ENCODE peak calls at places on chromosomes 3 and 15, in ten cellular contexts. R, D, P, S, F, C, I, J, K and N are unnamed samples.

GRCh38 chr3:25191703-25192102 is 236.4 kb upstream of the RARB start:
- DNase-seq in R (no peak), D (no peak), P (no peak), S (no peak), F (no peak), C (peak), I (no peak), J (no peak), K (peak), N (no peak)

GRCh38 chr15:99706557-99707303 is 26.5 kb downstream of the LYSMD4 start:
- DNase-seq in R (no peak), D (peak), P (no peak), S (no peak), F (no peak), C (peak), I (no peak), J (no peak), K (no peak), N (no peak)

GRCh38 chr3:101870138-101870537 is 20.8 kb downstream of the NFKBIZ start:
- DNase-seq in R (no peak), D (no peak), P (no peak), S (no peak), F (no peak), C (no peak), I (no peak), J (no peak), K (no peak), N (no peak)

GRCh38 chr15:66477011-66477410 is 20.6 kb downstream of the SNAPC5 start:
- DNase-seq in R (no peak), D (no peak), P (no peak), S (no peak), F (no peak), C (no peak), I (no peak), J (no peak), K (no peak), N (no peak)

GRCh38 chr3:48275292-48276027 is 34.6 kb downstream of the ZNF589 start:
- DNase-seq in R (no peak), D (no peak), P (no peak), S (no peak), F (no peak), C (no peak), I (no peak), J (no peak), K (no peak), N (no peak)

GRCh38 chr3:1824359-1824758 is 274.3 kb upstream of the CNTN4 start:
- DNase-seq in R (no peak), D (no peak), P (no peak), S (no peak), F (no peak), C (no peak), I (no peak), J (no peak), K (no peak), N (no peak)

GRCh38 chr15:79067434-79067833 is 23.1 kb downstream of the RASGRF1 start:
- DNase-seq in R (no peak), D (no peak), P (no peak), S (no peak), F (no peak), C (peak), I (no peak), J (no peak), K (no peak), N (no peak)

GRCh38 chr3:40821316-40821715 is 296.6 kb downstream of the ZNF621 start:
- DNase-seq in R (no peak), D (no peak), P (no peak), S (no peak), F (no peak), C (no peak), I (no peak), J (no peak), K (no peak), N (peak)

GRCh38 chr15:78315686-78316085 is 16.3 kb upstream of the SKIC8 start:
- DNase-seq in R (peak), D (no peak), P (no peak), S (peak), F (no peak), C (peak), I (no peak), J (peak), K (no peak), N (peak)

GRCh38 chr3:130915567-130916292 is 21.8 kb downstream of the ATP2C1 start:
- DNase-seq in R (no peak), D (no peak), P (no peak), S (no peak), F (no peak), C (no peak), I (no peak), J (no peak), K (no peak), N (peak)

GRCh38 chr3:52149726-52150125 is 4.5 kb downstream of the POC1A start:
- DNase-seq in R (no peak), D (no peak), P (no peak), S (no peak), F (no peak), C (no peak), I (no peak), J (no peak), K (no peak), N (no peak)

GRCh38 chr3:40396406-40396805 is 9.4 kb downstream of the ENTPD3 start:
- DNase-seq in R (no peak), D (no peak), P (no peak), S (no peak), F (no peak), C (no peak), I (no peak), J (no peak), K (no peak), N (no peak)

GRCh38 chr3:4758957-4759656 is 220.1 kb upstream of the BHLHE40 start:
- DNase-seq in R (no peak), D (no peak), P (no peak), S (no peak), F (no peak), C (no peak), I (no peak), J (no peak), K (no peak), N (no peak)

GRCh38 chr3:14248849-14249523 is 70.4 kb downstream of the LSM3 start:
- DNase-seq in R (no peak), D (no peak), P (no peak), S (no peak), F (no peak), C (no peak), I (no peak), J (no peak), K (no peak), N (no peak)

GRCh38 chr3:65371053-65371452 is 667.7 kb downstream of the MAGI1 start:
- DNase-seq in R (no peak), D (no peak), P (no peak), S (no peak), F (no peak), C (no peak), I (no peak), J (no peak), K (no peak), N (peak)

GRCh38 chr3:32596926-32597369 is 26.3 kb upstream of the DYNC1LI1 start:
- DNase-seq in R (no peak), D (no peak), P (no peak), S (no peak), F (no peak), C (peak), I (no peak), J (no peak), K (no peak), N (no peak)

GRCh38 chr3:171704814-171705213 is 105.5 kb downstream of the PLD1 start:
- DNase-seq in R (no peak), D (no peak), P (no peak), S (peak), F (no peak), C (no peak), I (no peak), J (no peak), K (no peak), N (no peak)

GRCh38 chr3:151925419-151925818 is 52.0 kb downstream of the SUCNR1 start:
- DNase-seq in R (no peak), D (no peak), P (no peak), S (no peak), F (no peak), C (no peak), I (no peak), J (no peak), K (no peak), N (no peak)

GRCh38 chr3:72265250-72265649 is 480.3 kb upstream of the PROK2 start:
- DNase-seq in R (peak), D (no peak), P (no peak), S (no peak), F (no peak), C (peak), I (no peak), J (peak), K (no peak), N (peak)

GRCh38 chr3:170942011-170942410 is 33.6 kb upstream of the EIF5A2 start:
- DNase-seq in R (no peak), D (no peak), P (no peak), S (no peak), F (no peak), C (no peak), I (no peak), J (no peak), K (no peak), N (no peak)

GRCh38 chr15:83700082-83700481 is 46.2 kb downstream of the ADAMTSL3 start:
- DNase-seq in R (no peak), D (no peak), P (no peak), S (no peak), F (no peak), C (no peak), I (no peak), J (no peak), K (no peak), N (no peak)

GRCh38 chr3:123385981-123386380 is 62.9 kb downstream of the ADCY5 start:
- DNase-seq in R (no peak), D (no peak), P (peak), S (no peak), F (no peak), C (no peak), I (no peak), J (no peak), K (no peak), N (peak)

GRCh38 chr3:117547956-117548550 is 838.5 kb downstream of the TUSC7 start:
- DNase-seq in R (no peak), D (no peak), P (no peak), S (no peak), F (peak), C (peak), I (no peak), J (no peak), K (peak), N (peak)

GRCh38 chr15:49135893-49136292 is 19.5 kb downstream of the COPS2 start:
- DNase-seq in R (no peak), D (no peak), P (no peak), S (no peak), F (peak), C (peak), I (no peak), J (no peak), K (peak), N (peak)

GRCh38 chr15:77538011-77538410 is 94.7 kb downstream of the LINGO1 start:
- DNase-seq in R (no peak), D (peak), P (no peak), S (no peak), F (no peak), C (no peak), I (no peak), J (no peak), K (no peak), N (no peak)

GRCh38 chr3:114606336-114606735 is 312.5 kb downstream of the TIGIT start:
- DNase-seq in R (no peak), D (no peak), P (no peak), S (no peak), F (no peak), C (no peak), I (no peak), J (no peak), K (no peak), N (no peak)

GRCh38 chr3:177281292-177281942 is 84.1 kb upstream of the TBL1XR1 start:
- DNase-seq in R (no peak), D (no peak), P (no peak), S (no peak), F (no peak), C (no peak), I (no peak), J (no peak), K (no peak), N (no peak)

GRCh38 chr3:162719684-162720341 is 1223.2 kb downstream of the OTOL1 start:
- DNase-seq in R (no peak), D (no peak), P (no peak), S (no peak), F (peak), C (peak), I (no peak), J (no peak), K (peak), N (peak)

GRCh38 chr3:183230826-183231225 is 22.2 kb upstream of the B3GNT5 start:
- DNase-seq in R (no peak), D (no peak), P (no peak), S (no peak), F (no peak), C (no peak), I (no peak), J (no peak), K (no peak), N (no peak)

GRCh38 chr15:88382482-88382983 is 84.7 kb downstream of the MRPL46 start:
- DNase-seq in R (no peak), D (no peak), P (no peak), S (no peak), F (no peak), C (no peak), I (no peak), J (no peak), K (no peak), N (peak)

GRCh38 chr15:90412356-90413194 is 24.5 kb downstream of the IQGAP1 start:
- DNase-seq in R (no peak), D (peak), P (no peak), S (peak), F (peak), C (peak), I (no peak), J (no peak), K (peak), N (peak)

GRCh38 chr15:42084465-42085235 is 9.7 kb downstream of the PLA2G4D start:
- DNase-seq in R (peak), D (peak), P (peak), S (peak), F (no peak), C (peak), I (no peak), J (peak), K (no peak), N (peak)

GRCh38 chr3:188839187-188839695 is 332.5 kb upstream of the TPRG1 start:
- DNase-seq in R (no peak), D (no peak), P (no peak), S (no peak), F (no peak), C (no peak), I (no peak), J (no peak), K (no peak), N (no peak)

GRCh38 chr15:75840659-75841058 is 2.6 kb upstream of the UBE2Q2 start:
- DNase-seq in R (no peak), D (no peak), P (no peak), S (no peak), F (peak), C (peak), I (no peak), J (no peak), K (peak), N (peak)

GRCh38 chr3:107421170-107421792 is 44.0 kb downstream of the CCDC54 start:
- DNase-seq in R (no peak), D (peak), P (no peak), S (no peak), F (peak), C (peak), I (no peak), J (peak), K (no peak), N (peak)

GRCh38 chr3:63687569-63688233 is 35.2 kb downstream of the SNTN start:
- DNase-seq in R (no peak), D (no peak), P (no peak), S (no peak), F (no peak), C (no peak), I (no peak), J (peak), K (no peak), N (no peak)

GRCh38 chr3:129793947-129794318 is 99.6 kb downstream of the TMCC1 start:
- DNase-seq in R (no peak), D (peak), P (no peak), S (peak), F (no peak), C (no peak), I (no peak), J (peak), K (no peak), N (peak)

GRCh38 chr15:30870681-30871080 is 33.0 kb upstream of the FAN1 start:
- DNase-seq in R (no peak), D (no peak), P (no peak), S (no peak), F (no peak), C (no peak), I (no peak), J (no peak), K (no peak), N (no peak)

GRCh38 chr3:136731274-136731884 is 20.8 kb downstream of the STAG1 start:
- DNase-seq in R (no peak), D (no peak), P (no peak), S (no peak), F (no peak), C (no peak), I (no peak), J (no peak), K (no peak), N (no peak)

GRCh38 chr3:14988988-14989394 is 41.6 kb downstream of the NR2C2 start:
- DNase-seq in R (peak), D (peak), P (no peak), S (peak), F (no peak), C (no peak), I (no peak), J (peak), K (no peak), N (no peak)

GRCh38 chr3:124492824-124493223 is 237.4 kb upstream of the UMPS start:
- DNase-seq in R (peak), D (peak), P (peak), S (peak), F (no peak), C (peak), I (peak), J (no peak), K (no peak), N (peak)
- TF ChIP-seq CTCF in R (peak), D (peak), P (no peak), S (peak), F (peak), C (peak), I (no peak), J (peak), K (peak), N (peak)

GRCh38 chr15:74038707-74039655 is 43.4 kb downstream of the GOLGA6A start:
- DNase-seq in R (peak), D (no peak), P (no peak), S (no peak), F (no peak), C (peak), I (no peak), J (no peak), K (no peak), N (no peak)

GRCh38 chr15:74034206-74034755 is 39.8 kb downstream of the PML start:
- DNase-seq in R (no peak), D (no peak), P (no peak), S (no peak), F (no peak), C (no peak), I (no peak), J (no peak), K (no peak), N (no peak)

GRCh38 chr15:74037171-74038117 is 42.9 kb downstream of the PML start:
- DNase-seq in R (no peak), D (no peak), P (no peak), S (no peak), F (no peak), C (no peak), I (no peak), J (no peak), K (no peak), N (no peak)

GRCh38 chr15:74035121-74035829 is 40.8 kb downstream of the PML start:
- DNase-seq in R (no peak), D (no peak), P (no peak), S (no peak), F (no peak), C (no peak), I (no peak), J (no peak), K (no peak), N (no peak)

GRCh38 chr15:74036271-74037170 is 42.0 kb downstream of the PML start:
- DNase-seq in R (peak), D (no peak), P (peak), S (peak), F (peak), C (peak), I (no peak), J (peak), K (no peak), N (peak)
- TF ChIP-seq CTCF in R (peak), D (peak), P (peak), S (peak), F (peak), C (peak), I (no peak), J (peak), K (peak), N (peak)

GRCh38 chr3:150238995-150239612 is 169.0 kb upstream of the TSC22D2 start:
- DNase-seq in R (no peak), D (no peak), P (no peak), S (peak), F (no peak), C (peak), I (no peak), J (peak), K (no peak), N (peak)
- TF ChIP-seq CTCF in R (peak), D (peak), P (no peak), S (peak), F (peak), C (peak), I (no peak), J (peak), K (no peak), N (peak)

GRCh38 chr3:23746473-23746872 is 59.3 kb upstream of the UBE2E1 start:
- DNase-seq in R (no peak), D (no peak), P (no peak), S (no peak), F (no peak), C (no peak), I (no peak), J (no peak), K (no peak), N (no peak)

GRCh38 chr3:23741403-23741706 is 64.4 kb upstream of the UBE2E1 start:
- DNase-seq in R (no peak), D (no peak), P (no peak), S (no peak), F (no peak), C (no peak), I (no peak), J (no peak), K (no peak), N (no peak)

GRCh38 chr3:23739536-23739935 is 66.2 kb upstream of the UBE2E1 start:
- DNase-seq in R (no peak), D (no peak), P (no peak), S (no peak), F (peak), C (peak), I (no peak), J (no peak), K (no peak), N (peak)

GRCh38 chr3:23740517-23741402 is 65.0 kb upstream of the UBE2E1 start:
- DNase-seq in R (no peak), D (peak), P (no peak), S (no peak), F (no peak), C (peak), I (peak), J (no peak), K (no peak), N (peak)

GRCh38 chr3:23743141-23743784 is 62.5 kb upstream of the UBE2E1 start:
- DNase-seq in R (no peak), D (no peak), P (no peak), S (peak), F (no peak), C (peak), I (no peak), J (peak), K (no peak), N (no peak)
- TF ChIP-seq CTCF in R (no peak), D (no peak), P (no peak), S (peak), F (no peak), C (no peak), I (no peak), J (peak), K (no peak), N (no peak)

GRCh38 chr15:61184431-61184830 is 44.7 kb downstream of the RORA start:
- DNase-seq in R (no peak), D (no peak), P (no peak), S (no peak), F (no peak), C (no peak), I (no peak), J (no peak), K (no peak), N (no peak)
- TF ChIP-seq CTCF in R (peak), D (no peak), P (no peak), S (no peak), F (no peak), C (no peak), I (no peak), J (no peak), K (no peak), N (no peak)

GRCh38 chr3:104388624-104389023 is 978.1 kb upstream of the ALCAM start:
- DNase-seq in R (no peak), D (no peak), P (no peak), S (no peak), F (peak), C (peak), I (no peak), J (no peak), K (no peak), N (peak)

GRCh38 chr3:104397713-104398112 is 969.0 kb upstream of the ALCAM start:
- DNase-seq in R (no peak), D (no peak), P (no peak), S (no peak), F (no peak), C (no peak), I (no peak), J (no peak), K (no peak), N (peak)

GRCh38 chr3:104396974-104397669 is 969.6 kb upstream of the ALCAM start:
- DNase-seq in R (no peak), D (no peak), P (no peak), S (no peak), F (no peak), C (peak), I (no peak), J (no peak), K (peak), N (peak)

DNA sequence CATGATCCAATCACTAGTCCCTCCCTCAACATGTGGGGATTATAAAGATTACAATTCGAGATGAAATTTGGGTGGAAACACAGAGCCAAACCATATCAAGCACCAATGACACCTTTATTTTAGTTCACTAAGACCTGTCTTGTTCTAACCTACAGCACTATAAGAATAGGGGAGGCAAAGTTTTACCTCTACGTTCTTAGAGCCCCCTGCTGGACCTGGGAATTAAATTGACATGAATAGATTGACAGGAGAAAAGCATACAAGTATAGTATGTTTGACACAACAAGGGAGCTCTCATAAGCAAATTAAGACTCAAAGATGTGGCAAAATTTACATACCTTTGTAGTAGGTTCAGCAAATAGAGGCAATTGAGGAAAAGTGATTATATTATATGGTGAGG is 974.4 kb upstream of the ALCAM start:
- DNase-seq in R (no peak), D (no peak), P (no peak), S (no peak), F (no peak), C (peak), I (no peak), J (no peak), K (no peak), N (peak)
- TF ChIP-seq CTCF in R (no peak), D (no peak), P (no peak), S (peak), F (no peak), C (peak), I (no peak), J (peak), K (no peak), N (no peak)